ENCODE peak calls at places on chromosome 1, in six cellular contexts. One of them, this sample, is unnamed.

GRCh38 chr1:151635479-151636072 is 23.7 kb downstream of the SNX27 start:
- DNase-seq in gastrocnemius medialis: no peak
- DNase-seq in A549: no peak
- DNase-seq in stomach: no peak
- DNase-seq in aorta: no peak
- DNase-seq in pancreas: no peak
- DNase-seq in this sample: no peak

GRCh38 chr1:92327794-92328193 is 28.9 kb downstream of the RPAP2 start:
- DNase-seq in gastrocnemius medialis: no peak
- DNase-seq in A549: no peak
- DNase-seq in stomach: no peak
- DNase-seq in aorta: no peak
- DNase-seq in pancreas: no peak
- DNase-seq in this sample: no peak

GRCh38 chr1:66542811-66543767 is 9.1 kb downstream of the SGIP1 start:
- DNase-seq in gastrocnemius medialis: peak; percentile 38
- DNase-seq in A549: peak; percentile 17
- DNase-seq in stomach: peak; percentile 85
- DNase-seq in aorta: peak; percentile 71
- DNase-seq in pancreas: peak; percentile 62
- DNase-seq in this sample: peak; percentile 91

GRCh38 chr1:180230416-180230790 is 339 bp downstream of the LHX4 start:
- DNase-seq in gastrocnemius medialis: no peak
- DNase-seq in A549: no peak
- DNase-seq in stomach: no peak
- DNase-seq in aorta: no peak
- DNase-seq in pancreas: no peak
- DNase-seq in this sample: no peak

GRCh38 chr1:236016083-236016482 is 48.8 kb downstream of the NID1 start:
- DNase-seq in gastrocnemius medialis: peak; percentile 82
- DNase-seq in A549: no peak
- DNase-seq in stomach: no peak
- DNase-seq in aorta: no peak
- DNase-seq in pancreas: no peak
- DNase-seq in this sample: peak; percentile 67

GRCh38 chr1:63326473-63327380 is 4.4 kb downstream of the FOXD3 start:
- DNase-seq in gastrocnemius medialis: no peak
- DNase-seq in A549: no peak
- DNase-seq in stomach: no peak
- DNase-seq in aorta: no peak
- DNase-seq in pancreas: no peak
- DNase-seq in this sample: no peak

GRCh38 chr1:235998812-235999211 is 66.1 kb downstream of the NID1 start:
- DNase-seq in gastrocnemius medialis: no peak
- DNase-seq in A549: no peak
- DNase-seq in stomach: no peak
- DNase-seq in aorta: no peak
- DNase-seq in pancreas: no peak
- DNase-seq in this sample: no peak

GRCh38 chr1:216750031-216750627 is 26.9 kb upstream of the ESRRG start:
- DNase-seq in gastrocnemius medialis: peak; percentile 42
- DNase-seq in A549: peak; percentile 36
- DNase-seq in stomach: peak; percentile 37
- DNase-seq in aorta: no peak
- DNase-seq in pancreas: no peak
- DNase-seq in this sample: no peak

GRCh38 chr1:227949341-227949921 is 1.7 kb upstream of the WNT9A start:
- DNase-seq in gastrocnemius medialis: no peak
- DNase-seq in A549: no peak
- DNase-seq in stomach: peak; percentile 18
- DNase-seq in aorta: no peak
- DNase-seq in pancreas: no peak
- DNase-seq in this sample: no peak

GRCh38 chr1:50633465-50633864 is 210.2 kb upstream of the DMRTA2 start:
- DNase-seq in gastrocnemius medialis: no peak
- DNase-seq in A549: no peak
- DNase-seq in stomach: no peak
- DNase-seq in aorta: no peak
- DNase-seq in pancreas: no peak
- DNase-seq in this sample: no peak

GRCh38 chr1:173050865-173051264 is at the start of gene TNFSF18:
- DNase-seq in gastrocnemius medialis: no peak
- DNase-seq in A549: no peak
- DNase-seq in stomach: no peak
- DNase-seq in aorta: no peak
- DNase-seq in pancreas: no peak
- DNase-seq in this sample: no peak

GRCh38 chr1:208052135-208052534 is 141.2 kb upstream of the CD34 start:
- DNase-seq in gastrocnemius medialis: no peak
- DNase-seq in A549: no peak
- DNase-seq in stomach: no peak
- DNase-seq in aorta: no peak
- DNase-seq in pancreas: no peak
- DNase-seq in this sample: no peak

GRCh38 chr1:14181191-14181793 is 417.2 kb upstream of the KAZN start:
- DNase-seq in gastrocnemius medialis: no peak
- DNase-seq in A549: no peak
- DNase-seq in stomach: no peak
- DNase-seq in aorta: no peak
- DNase-seq in pancreas: no peak
- DNase-seq in this sample: no peak

GRCh38 chr1:7292714-7293419 is 478.2 kb upstream of the VAMP3 start:
- DNase-seq in gastrocnemius medialis: no peak
- DNase-seq in A549: no peak
- DNase-seq in stomach: no peak
- DNase-seq in aorta: no peak
- DNase-seq in pancreas: no peak
- DNase-seq in this sample: peak; percentile 28
- H3K27ac ChIP-seq in gastrocnemius medialis: no peak overlapping the region
- H3K27ac ChIP-seq in A549: peak overlapping the region; percentile 41
- H3K27ac ChIP-seq in stomach: no peak overlapping the region
- H3K27ac ChIP-seq in aorta: no peak overlapping the region
- H3K27ac ChIP-seq in pancreas: no peak overlapping the region
- H3K27ac ChIP-seq in this sample: no peak overlapping the region

GRCh38 chr1:226125831-226126230 is 60.7 kb downstream of the ACBD3 start:
- DNase-seq in gastrocnemius medialis: no peak
- DNase-seq in A549: no peak
- DNase-seq in stomach: no peak
- DNase-seq in aorta: no peak
- DNase-seq in pancreas: no peak
- DNase-seq in this sample: no peak
- H3K4me1 ChIP-seq in gastrocnemius medialis: no peaks in the 10 kb centered on the region
- H3K4me1 ChIP-seq in A549: peaks cover 50% of the 10 kb centered on the region
- H3K4me1 ChIP-seq in stomach: peaks cover 77% of the 10 kb centered on the region
- H3K4me1 ChIP-seq in aorta: no peaks in the 10 kb centered on the region
- H3K4me1 ChIP-seq in pancreas: peaks cover 40% of the 10 kb centered on the region
- H3K4me1 ChIP-seq in this sample: peaks cover 18% of the 10 kb centered on the region

GRCh38 chr1:67850151-67850551 is 16.9 kb upstream of the GNG12 start:
- DNase-seq in gastrocnemius medialis: no peak
- DNase-seq in A549: peak; percentile 58
- DNase-seq in stomach: no peak
- DNase-seq in aorta: no peak
- DNase-seq in pancreas: no peak
- DNase-seq in this sample: no peak
- H3K27ac ChIP-seq in gastrocnemius medialis: no peak overlapping the region
- H3K27ac ChIP-seq in A549: peak overlapping the region; percentile 77
- H3K27ac ChIP-seq in stomach: peak overlapping the region; percentile 54
- H3K27ac ChIP-seq in aorta: no peak overlapping the region
- H3K27ac ChIP-seq in pancreas: peak overlapping the region; percentile 37
- H3K27ac ChIP-seq in this sample: no peak overlapping the region

GRCh38 chr1:19463204-19463803 is 22.0 kb downstream of the CAPZB start:
- DNase-seq in gastrocnemius medialis: no peak
- DNase-seq in A549: no peak
- DNase-seq in stomach: no peak
- DNase-seq in aorta: no peak
- DNase-seq in pancreas: no peak
- DNase-seq in this sample: no peak

GRCh38 chr1:19458815-19459417 is 26.4 kb downstream of the CAPZB start:
- DNase-seq in gastrocnemius medialis: peak; percentile 57
- DNase-seq in A549: no peak
- DNase-seq in stomach: peak; percentile 79
- DNase-seq in aorta: no peak
- DNase-seq in pancreas: no peak
- DNase-seq in this sample: peak; percentile 46

GRCh38 chr1:19462781-19463180 is 22.6 kb downstream of the CAPZB start:
- DNase-seq in gastrocnemius medialis: no peak
- DNase-seq in A549: no peak
- DNase-seq in stomach: no peak
- DNase-seq in aorta: no peak
- DNase-seq in pancreas: no peak
- DNase-seq in this sample: no peak

GRCh38 chr1:19460535-19461351 is 24.6 kb downstream of the CAPZB start:
- DNase-seq in gastrocnemius medialis: no peak
- DNase-seq in A549: no peak
- DNase-seq in stomach: no peak
- DNase-seq in aorta: no peak
- DNase-seq in pancreas: no peak
- DNase-seq in this sample: no peak

DNA sequence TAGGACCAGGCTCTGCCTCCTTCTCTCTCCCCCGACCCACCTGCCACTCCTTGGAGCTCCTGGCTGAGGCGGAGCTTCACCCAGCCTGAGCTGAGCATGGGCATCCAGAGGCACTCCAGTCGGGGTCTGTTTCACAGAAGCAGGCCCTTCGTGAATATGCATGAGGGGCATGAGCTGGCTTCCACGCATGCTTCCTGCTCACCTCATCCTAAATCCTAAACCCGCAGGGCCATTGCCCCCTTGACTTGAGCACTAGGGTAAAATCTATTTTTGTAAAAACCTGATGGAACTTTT is 24.0 kb downstream of the CAPZB start:
- DNase-seq in gastrocnemius medialis: no peak
- DNase-seq in A549: no peak
- DNase-seq in stomach: no peak
- DNase-seq in aorta: no peak
- DNase-seq in pancreas: no peak
- DNase-seq in this sample: no peak
- H3K4me1 ChIP-seq in gastrocnemius medialis: peaks cover 70% of the 10 kb centered on the region
- H3K4me1 ChIP-seq in A549: no peaks in the 10 kb centered on the region
- H3K4me1 ChIP-seq in stomach: peaks cover 76% of the 10 kb centered on the region
- H3K4me1 ChIP-seq in aorta: no peaks in the 10 kb centered on the region
- H3K4me1 ChIP-seq in pancreas: peaks cover 16% of the 10 kb centered on the region
- H3K4me1 ChIP-seq in this sample: peaks cover 31% of the 10 kb centered on the region

DNA sequence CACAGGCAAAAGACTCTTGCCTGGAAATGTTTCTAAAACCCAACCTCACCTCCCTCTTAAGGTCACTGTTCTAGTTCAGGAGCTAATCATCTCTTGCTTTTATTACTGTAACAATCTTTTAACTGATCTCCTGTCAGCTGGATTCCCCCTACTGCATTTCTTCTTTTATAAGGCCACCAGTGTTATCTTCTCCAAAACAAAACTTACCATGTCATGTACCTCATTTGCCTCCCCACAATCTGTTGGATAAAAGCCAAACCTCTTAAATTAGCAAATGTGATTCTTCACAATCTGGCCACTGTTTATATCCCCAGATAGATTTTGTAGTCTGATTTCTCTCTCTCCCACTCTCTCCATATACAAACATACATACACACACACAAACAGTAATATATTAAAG is 143.3 kb downstream of the DENND1B start:
- DNase-seq in gastrocnemius medialis: no peak
- DNase-seq in A549: no peak
- DNase-seq in stomach: no peak
- DNase-seq in aorta: no peak
- DNase-seq in pancreas: no peak
- DNase-seq in this sample: no peak
- H3K27ac ChIP-seq in gastrocnemius medialis: no peak overlapping the region
- H3K27ac ChIP-seq in A549: no peak overlapping the region
- H3K27ac ChIP-seq in stomach: no peak overlapping the region
- H3K27ac ChIP-seq in aorta: no peak overlapping the region
- H3K27ac ChIP-seq in pancreas: no peak overlapping the region
- H3K27ac ChIP-seq in this sample: no peak overlapping the region

GRCh38 chr1:202836616-202837403 is 26.1 kb downstream of the PCAT6 start:
- DNase-seq in gastrocnemius medialis: no peak
- DNase-seq in A549: no peak
- DNase-seq in stomach: no peak
- DNase-seq in aorta: peak; percentile 59
- DNase-seq in pancreas: no peak
- DNase-seq in this sample: no peak
- H3K4me1 ChIP-seq in gastrocnemius medialis: no peaks in the 10 kb centered on the region
- H3K4me1 ChIP-seq in A549: no peaks in the 10 kb centered on the region
- H3K4me1 ChIP-seq in stomach: no peaks in the 10 kb centered on the region
- H3K4me1 ChIP-seq in aorta: no peaks in the 10 kb centered on the region
- H3K4me1 ChIP-seq in pancreas: no peaks in the 10 kb centered on the region
- H3K4me1 ChIP-seq in this sample: no peaks in the 10 kb centered on the region

GRCh38 chr1:222249261-222249660 is 298.6 kb downstream of the HHIPL2 start:
- DNase-seq in gastrocnemius medialis: no peak
- DNase-seq in A549: no peak
- DNase-seq in stomach: no peak
- DNase-seq in aorta: no peak
- DNase-seq in pancreas: no peak
- DNase-seq in this sample: no peak
- H3K27ac ChIP-seq in gastrocnemius medialis: no peak overlapping the region
- H3K27ac ChIP-seq in A549: no peak overlapping the region
- H3K27ac ChIP-seq in stomach: no peak overlapping the region
- H3K27ac ChIP-seq in aorta: no peak overlapping the region
- H3K27ac ChIP-seq in pancreas: no peak overlapping the region
- H3K27ac ChIP-seq in this sample: no peak overlapping the region

GRCh38 chr1:183596500-183596899 is 6.2 kb upstream of the NCF2 start:
- DNase-seq in gastrocnemius medialis: no peak
- DNase-seq in A549: no peak
- DNase-seq in stomach: no peak
- DNase-seq in aorta: no peak
- DNase-seq in pancreas: no peak
- DNase-seq in this sample: no peak

GRCh38 chr1:183595537-183595936 is 5.3 kb upstream of the NCF2 start:
- DNase-seq in gastrocnemius medialis: no peak
- DNase-seq in A549: no peak
- DNase-seq in stomach: no peak
- DNase-seq in aorta: no peak
- DNase-seq in pancreas: no peak
- DNase-seq in this sample: no peak

GRCh38 chr1:183590225-183591191 is at the start of gene NCF2:
- DNase-seq in gastrocnemius medialis: no peak
- DNase-seq in A549: no peak
- DNase-seq in stomach: peak; percentile 31
- DNase-seq in aorta: peak; percentile 68
- DNase-seq in pancreas: no peak
- DNase-seq in this sample: no peak

GRCh38 chr1:183592733-183593132 is 2.5 kb upstream of the NCF2 start:
- DNase-seq in gastrocnemius medialis: no peak
- DNase-seq in A549: no peak
- DNase-seq in stomach: no peak
- DNase-seq in aorta: no peak
- DNase-seq in pancreas: no peak
- DNase-seq in this sample: no peak

DNA sequence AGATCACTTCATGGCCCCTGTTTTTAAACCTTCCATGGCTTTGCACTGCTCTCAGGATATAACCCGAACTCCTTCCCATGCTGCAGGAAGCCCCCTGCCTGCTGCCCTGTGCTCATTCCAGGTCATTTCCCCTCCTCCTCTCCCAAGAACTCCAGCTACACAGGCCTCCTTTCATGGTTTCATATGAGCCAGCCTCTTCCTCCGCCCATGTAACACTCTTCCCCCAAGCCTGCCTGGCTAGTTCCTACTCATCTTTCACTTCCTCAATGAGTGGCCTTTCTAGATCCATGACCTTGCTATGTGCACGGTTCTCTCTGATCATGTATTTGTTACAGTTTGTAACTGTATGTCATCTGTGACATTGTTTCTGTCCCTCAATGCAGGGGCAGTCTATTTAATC is 3.1 kb upstream of the NCF2 start:
- DNase-seq in gastrocnemius medialis: no peak
- DNase-seq in A549: no peak
- DNase-seq in stomach: no peak
- DNase-seq in aorta: no peak
- DNase-seq in pancreas: no peak
- DNase-seq in this sample: no peak
- H3K4me1 ChIP-seq in gastrocnemius medialis: no peaks in the 10 kb centered on the region
- H3K4me1 ChIP-seq in A549: peaks cover 7% of the 10 kb centered on the region
- H3K4me1 ChIP-seq in stomach: no peaks in the 10 kb centered on the region
- H3K4me1 ChIP-seq in aorta: no peaks in the 10 kb centered on the region
- H3K4me1 ChIP-seq in pancreas: no peaks in the 10 kb centered on the region
- H3K4me1 ChIP-seq in this sample: peaks cover 10% of the 10 kb centered on the region